ENCODE peak calls at places on chromosome 9, in four cellular contexts. One of them, this sample, is unnamed.

GRCh38 chr9:100428871-100429654 is 2.1 kb downstream of the MSANTD3 start:
- DNase-seq in thoracic aorta: no peak
- DNase-seq in AG10803: peak
- DNase-seq in GM12865: peak
- DNase-seq in this sample: peak

GRCh38 chr9:137488330-137488653 is 29.2 kb upstream of the NSMF start:
- DNase-seq in thoracic aorta: no peak
- DNase-seq in GM12865: no peak
- DNase-seq in AG10803: no peak
- DNase-seq in this sample: no peak

GRCh38 chr9:136545065-136545965 is 533 bp downstream of the NOTCH1 start:
- DNase-seq in thoracic aorta: no peak
- DNase-seq in GM12865: peak
- DNase-seq in AG10803: no peak
- DNase-seq in this sample: no peak

GRCh38 chr9:120997502-120997901 is 52.6 kb downstream of the C5 start:
- DNase-seq in thoracic aorta: no peak
- DNase-seq in GM12865: no peak
- DNase-seq in AG10803: no peak
- DNase-seq in this sample: no peak

GRCh38 chr9:118091676-118092490 is 387.7 kb downstream of the TLR4 start:
- DNase-seq in AG10803: no peak
- DNase-seq in GM12865: no peak
- DNase-seq in thoracic aorta: no peak
- DNase-seq in this sample: no peak

GRCh38 chr9:35686222-35687203 is 3.2 kb downstream of the TPM2 start:
- DNase-seq in AG10803: no peak
- DNase-seq in GM12865: no peak
- DNase-seq in thoracic aorta: no peak
- DNase-seq in this sample: no peak

GRCh38 chr9:97852001-97852398 is 1.0 kb upstream of the FOXE1 start:
- DNase-seq in GM12865: no peak
- DNase-seq in thoracic aorta: no peak
- DNase-seq in AG10803: no peak
- DNase-seq in this sample: no peak

GRCh38 chr9:98191210-98191609 is 1.2 kb downstream of the CORO2A start:
- DNase-seq in GM12865: no peak
- DNase-seq in AG10803: no peak
- DNase-seq in thoracic aorta: no peak
- DNase-seq in this sample: no peak

GRCh38 chr9:134295746-134296250 is 30.5 kb upstream of the RXRA start:
- DNase-seq in AG10803: no peak
- DNase-seq in GM12865: no peak
- DNase-seq in thoracic aorta: no peak
- DNase-seq in this sample: no peak

GRCh38 chr9:88044200-88044599 is 69.9 kb upstream of the CDK20 start:
- DNase-seq in thoracic aorta: no peak
- DNase-seq in AG10803: no peak
- DNase-seq in GM12865: no peak
- DNase-seq in this sample: no peak

GRCh38 chr9:5670079-5670478 is 41.2 kb downstream of the RIC1 start:
- DNase-seq in thoracic aorta: no peak
- DNase-seq in AG10803: no peak
- DNase-seq in GM12865: no peak
- DNase-seq in this sample: no peak

GRCh38 chr9:99824378-99825157 is 2.9 kb downstream of the NR4A3 start:
- DNase-seq in AG10803: peak
- DNase-seq in GM12865: peak
- DNase-seq in thoracic aorta: no peak
- DNase-seq in this sample: no peak

GRCh38 chr9:123089040-123089439 is 55.6 kb downstream of the GPR21 start:
- DNase-seq in AG10803: no peak
- DNase-seq in thoracic aorta: no peak
- DNase-seq in GM12865: no peak
- DNase-seq in this sample: no peak

GRCh38 chr9:89661391-89661949 is 56.7 kb downstream of the GADD45G start:
- DNase-seq in AG10803: peak
- DNase-seq in GM12865: no peak
- DNase-seq in thoracic aorta: no peak
- DNase-seq in this sample: no peak

GRCh38 chr9:113613815-113614413 is 150.4 kb downstream of the RGS3 start:
- DNase-seq in AG10803: no peak
- DNase-seq in thoracic aorta: no peak
- DNase-seq in GM12865: no peak
- DNase-seq in this sample: no peak
- H3K4me3 ChIP-seq in AG10803: no peak
- H3K4me3 ChIP-seq in thoracic aorta: no peak
- H3K4me3 ChIP-seq in GM12865: no peak
- H3K4me3 ChIP-seq in this sample: no peak

DNA sequence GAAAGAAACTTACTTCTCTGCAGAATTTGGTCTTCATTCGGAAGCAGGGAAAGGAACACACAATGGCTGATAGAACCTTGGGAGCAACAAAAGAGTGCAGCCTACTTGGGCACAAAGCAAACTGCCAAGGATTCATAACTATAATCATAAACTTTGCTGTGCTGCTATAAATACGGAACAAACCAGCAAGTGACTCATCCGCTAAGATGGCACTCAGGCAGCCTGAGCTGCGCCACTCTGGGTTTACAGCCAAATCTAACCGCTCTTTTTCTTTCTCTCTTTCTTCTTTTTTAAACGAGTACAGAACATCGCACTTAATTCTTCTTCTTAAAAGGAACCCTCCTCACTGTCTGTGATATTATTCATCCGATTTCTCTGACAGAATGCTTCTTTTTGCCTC is 81.1 kb downstream of the PTPN3 start:
- DNase-seq in thoracic aorta: no peak
- DNase-seq in AG10803: no peak
- DNase-seq in GM12865: peak
- DNase-seq in this sample: no peak
- H3K4me3 ChIP-seq in thoracic aorta: no peak
- H3K4me3 ChIP-seq in AG10803: no peak
- H3K4me3 ChIP-seq in GM12865: no peak
- H3K4me3 ChIP-seq in this sample: no peak

DNA sequence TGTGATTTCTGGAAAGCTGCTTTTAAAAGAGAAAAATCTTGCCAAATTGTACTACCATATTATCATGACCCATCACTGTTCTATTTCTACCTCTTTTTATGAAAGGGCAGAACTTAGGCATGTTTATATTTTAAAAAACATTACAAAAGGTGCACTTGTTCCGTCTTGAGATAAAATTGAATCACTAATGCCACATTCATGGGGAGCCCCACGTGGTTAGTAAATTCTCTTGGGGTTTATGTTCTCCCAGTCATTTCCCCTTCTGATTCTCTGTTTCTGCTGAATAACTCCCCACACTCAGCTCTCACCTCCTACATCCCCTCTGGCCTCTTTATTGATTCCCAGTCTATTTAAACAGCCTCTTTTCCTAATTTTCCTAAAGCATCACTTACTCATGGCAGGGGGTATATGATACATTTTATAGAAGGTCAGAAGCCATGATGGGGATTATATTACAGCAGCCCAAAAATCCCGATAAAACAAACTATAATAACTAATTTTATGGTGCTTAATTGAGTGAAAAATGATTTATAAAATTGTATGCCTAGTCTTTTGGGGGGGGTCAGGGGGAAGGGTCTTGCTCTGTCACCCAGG is 19.7 kb upstream of the VLDLR start:
- DNase-seq in GM12865: peak
- DNase-seq in thoracic aorta: no peak
- DNase-seq in AG10803: no peak
- DNase-seq in this sample: no peak
- H3K4me3 ChIP-seq in GM12865: no peak
- H3K4me3 ChIP-seq in thoracic aorta: no peak
- H3K4me3 ChIP-seq in AG10803: no peak
- H3K4me3 ChIP-seq in this sample: no peak

GRCh38 chr9:12812710-12813109 is 37.9 kb downstream of the LURAP1L start:
- DNase-seq in AG10803: no peak
- DNase-seq in thoracic aorta: no peak
- DNase-seq in GM12865: no peak
- DNase-seq in this sample: no peak

GRCh38 chr9:12814877-12815237 is 40.0 kb downstream of the LURAP1L start:
- DNase-seq in AG10803: no peak
- DNase-seq in GM12865: no peak
- DNase-seq in thoracic aorta: no peak
- DNase-seq in this sample: no peak

GRCh38 chr9:12813960-12814876 is 39.4 kb downstream of the LURAP1L start:
- DNase-seq in thoracic aorta: peak
- DNase-seq in AG10803: peak
- DNase-seq in GM12865: peak
- DNase-seq in this sample: peak

GRCh38 chr9:12811935-12812334 is 37.1 kb downstream of the LURAP1L start:
- DNase-seq in GM12865: no peak
- DNase-seq in AG10803: no peak
- DNase-seq in thoracic aorta: no peak
- DNase-seq in this sample: no peak

GRCh38 chr9:12813533-12813932 is 38.7 kb downstream of the LURAP1L start:
- DNase-seq in thoracic aorta: no peak
- DNase-seq in GM12865: no peak
- DNase-seq in AG10803: no peak
- DNase-seq in this sample: no peak
- H3K4me3 ChIP-seq in thoracic aorta: no peak
- H3K4me3 ChIP-seq in GM12865: no peak
- H3K4me3 ChIP-seq in AG10803: peak
- H3K4me3 ChIP-seq in this sample: no peak

DNA sequence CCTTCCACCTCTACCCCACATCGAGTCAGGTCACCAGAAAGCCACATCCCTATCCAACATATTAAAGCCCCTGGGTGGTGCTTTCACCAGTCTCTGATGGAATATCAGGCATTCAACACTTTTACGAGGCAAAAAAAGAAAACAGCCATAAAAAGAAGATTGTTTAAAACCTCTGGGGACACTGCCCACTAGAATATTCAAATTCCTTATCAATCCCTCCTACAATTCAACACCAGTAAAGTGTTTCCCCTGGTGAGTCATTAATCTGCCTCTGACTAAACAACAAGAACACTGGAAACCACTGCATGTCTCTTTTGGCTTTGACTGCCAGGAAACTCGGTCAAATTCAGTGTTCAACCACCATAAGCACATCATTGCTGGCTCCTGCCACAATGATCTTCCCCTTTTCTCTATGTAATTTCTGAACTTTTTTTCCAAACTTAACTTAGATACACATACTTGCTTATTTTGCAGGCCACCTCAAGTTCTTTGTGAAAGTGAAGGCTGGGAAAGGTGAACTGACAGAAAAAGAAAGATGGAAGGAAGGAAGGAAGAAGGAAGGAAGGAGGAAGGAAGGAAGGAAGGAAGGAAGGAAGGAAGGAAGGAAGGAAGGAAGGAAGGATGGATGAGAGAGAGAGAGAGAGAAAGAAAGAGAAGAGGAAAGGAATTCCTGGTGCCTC is 105.3 kb downstream of the PAX5 start:
- DNase-seq in thoracic aorta: no peak
- DNase-seq in AG10803: peak
- DNase-seq in GM12865: peak
- DNase-seq in this sample: no peak
- H3K4me3 ChIP-seq in thoracic aorta: no peak
- H3K4me3 ChIP-seq in AG10803: no peak
- H3K4me3 ChIP-seq in GM12865: no peak
- H3K4me3 ChIP-seq in this sample: no peak

DNA sequence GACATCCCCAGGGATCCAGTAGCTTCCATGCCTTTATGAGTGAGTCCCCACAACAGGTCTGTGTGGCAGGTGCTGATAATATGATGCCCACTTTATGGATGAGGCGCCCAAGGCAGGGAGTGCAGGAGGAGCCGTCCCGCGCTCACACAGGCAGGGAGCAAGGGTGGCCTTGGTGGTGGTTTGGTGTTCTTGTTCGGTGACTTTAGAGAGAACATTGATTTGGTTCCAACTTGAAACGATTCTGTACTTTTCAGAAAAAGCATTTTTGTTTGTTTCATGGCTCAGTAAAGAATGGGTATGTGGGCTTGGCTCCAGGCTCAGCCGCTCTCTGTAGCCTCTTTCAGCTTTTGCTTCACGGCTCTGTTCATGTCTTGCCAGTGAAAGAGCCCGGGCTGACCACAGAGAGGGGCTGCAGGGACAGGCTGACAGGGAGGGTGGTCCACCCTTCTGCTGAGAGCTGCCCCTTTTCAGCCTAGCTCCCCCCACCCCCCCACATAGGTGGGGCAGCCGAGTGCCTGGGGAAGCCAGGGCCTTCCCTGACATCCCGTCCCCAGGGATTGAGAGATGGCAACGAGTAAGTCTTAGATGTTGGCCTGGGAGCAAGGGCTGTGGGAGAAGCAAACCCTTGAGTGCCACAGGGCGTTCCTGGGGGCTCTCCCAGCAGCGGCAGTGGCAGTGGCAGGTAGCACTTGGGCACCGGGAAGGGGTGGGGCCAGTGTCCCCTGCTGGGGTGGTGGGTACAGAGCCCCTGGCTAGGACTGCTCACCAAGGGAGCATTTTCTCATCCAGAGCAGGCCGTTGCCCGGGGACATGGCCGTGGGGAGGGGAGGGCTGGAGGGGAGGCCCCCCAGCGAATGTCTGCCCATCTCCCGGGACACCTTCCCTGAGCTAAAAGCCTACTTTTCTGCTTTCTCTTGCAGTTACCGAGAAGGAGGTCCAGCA is 28.1 kb downstream of the NCS1 start:
- DNase-seq in GM12865: no peak
- DNase-seq in thoracic aorta: no peak
- DNase-seq in AG10803: peak
- DNase-seq in this sample: no peak
- H3K4me3 ChIP-seq in GM12865: no peak
- H3K4me3 ChIP-seq in thoracic aorta: peak
- H3K4me3 ChIP-seq in AG10803: no peak
- H3K4me3 ChIP-seq in this sample: no peak

DNA sequence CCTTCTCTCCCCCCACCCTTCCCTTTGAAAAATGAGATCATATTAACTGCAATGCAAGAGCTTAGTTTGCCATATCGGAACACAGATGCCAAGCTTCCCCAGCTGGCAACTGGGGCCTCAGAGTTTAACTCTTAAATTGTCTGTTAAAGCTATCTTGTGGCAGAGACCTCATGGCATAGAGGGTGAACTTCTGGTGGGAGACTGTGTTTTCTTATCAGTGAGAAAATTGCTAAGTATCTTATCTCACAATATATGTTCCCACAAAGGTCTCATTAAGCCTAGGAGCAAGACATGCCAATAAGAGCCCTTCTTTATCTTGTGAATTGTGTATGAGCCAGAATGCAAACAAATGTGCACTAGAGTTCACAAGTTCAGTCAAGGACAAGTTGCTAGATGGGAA is 12.4 kb downstream of the NFIB start:
- DNase-seq in AG10803: no peak
- DNase-seq in GM12865: no peak
- DNase-seq in thoracic aorta: no peak
- DNase-seq in this sample: no peak
- H3K4me3 ChIP-seq in AG10803: no peak
- H3K4me3 ChIP-seq in GM12865: no peak
- H3K4me3 ChIP-seq in thoracic aorta: peak
- H3K4me3 ChIP-seq in this sample: no peak

This sample was measured in AG04449.